ENCODE peak calls at places on chromosomes 6 and 20, in seven cellular contexts. D is kidney; Y is activated T-helper 2 cell treated with anti-CD3 and anti-CD28 coated beads, Interferon-gamma antibody, Interleukin-2, Interleukin-4, amounts not matched to agents 10 μg/mL and 5 μg/mL and 100 μg/mL, durations not matched to agents 14 hours and 24 hours and 36 hours; A is T-cell; L is effector memory CD4-positive, alpha-beta T cell; S is NCI-H1105; K is NCI-H345. H is an unnamed sample.

GRCh38 chr6:5141046-5141445 is 55.9 kb downstream of the PPP1R3G start:
- DNase-seq in Y (no peak), K (no peak), A (no peak), L (no peak), S (no peak), D (no peak), H (no peak)

GRCh38 chr20:13423472-13424173 is 202.5 kb downstream of the ISM1 start:
- DNase-seq in Y (no peak), S (no peak), D (no peak), L (no peak), K (no peak), A (no peak), H (no peak)

GRCh38 chr20:44491635-44492395 is 16.1 kb downstream of the TTPAL start:
- DNase-seq in L (no peak), D (no peak), S (no peak), K (no peak), Y (no peak), A (no peak), H (no peak)

GRCh38 chr20:953742-954141 is 37.6 kb upstream of the ANGPT4 start:
- DNase-seq in L (no peak), A (no peak), K (no peak), D (no peak), S (no peak), Y (no peak), H (peak; percentile 21)

GRCh38 chr20:43536817-43537440 is 21.9 kb upstream of the SGK2 start:
- DNase-seq in D (no peak), A (no peak), S (no peak), K (no peak), L (no peak), Y (no peak), H (no peak)

GRCh38 chr6:96898241-96898851 is 655 bp upstream of the NDUFAF4 start:
- DNase-seq in K (no peak), Y (no peak), L (no peak), S (no peak), A (no peak), D (no peak), H (peak; percentile 6)

GRCh38 chr6:99490608-99491007 is 24.6 kb downstream of the USP45 start:
- DNase-seq in Y (no peak), K (no peak), L (no peak), S (no peak), D (no peak), A (no peak), H (no peak)

GRCh38 chr6:80527552-80528052 is 421.1 kb downstream of the BCKDHB start:
- DNase-seq in Y (no peak), D (no peak), S (peak; percentile 94), L (no peak), K (peak; percentile 94), A (no peak), H (peak; percentile 18)

GRCh38 chr6:152323376-152323775 is 313.8 kb downstream of the SYNE1 start:
- DNase-seq in D (no peak), A (no peak), S (no peak), Y (no peak), L (no peak), K (no peak), H (no peak)

GRCh38 chr6:81304486-81304885 is 448.0 kb downstream of the TENT5A start:
- DNase-seq in A (no peak), S (no peak), Y (no peak), D (no peak), L (no peak), K (no peak), H (no peak)

GRCh38 chr6:15550724-15551123 is 112.1 kb downstream of the DTNBP1 start:
- DNase-seq in D (no peak), S (no peak), Y (no peak), K (no peak), A (no peak), L (no peak), H (no peak)

GRCh38 chr6:66496659-66497058 is 789.6 kb upstream of the EYS start:
- DNase-seq in D (no peak), S (no peak), Y (no peak), K (peak; percentile 7), A (no peak), L (no peak), H (peak; percentile 63)

GRCh38 chr6:26537160-26537845 is 863 bp upstream of the HMGN4 start:
- DNase-seq in L (peak; percentile 85), S (peak; percentile 97), Y (peak; percentile 86), D (peak; percentile 95), A (peak; percentile 90), K (peak; percentile 96), H (peak; percentile 96)

GRCh38 chr6:41085182-41085581 is 12.4 kb downstream of the NFYA start:
- DNase-seq in K (no peak), D (no peak), L (no peak), A (no peak), Y (no peak), S (no peak), H (no peak)

GRCh38 chr6:88361754-88362153 is 195.6 kb upstream of the CNR1 start:
- DNase-seq in D (no peak), K (no peak), A (no peak), S (no peak), L (no peak), Y (no peak), H (no peak)

GRCh38 chr6:139250296-139251274 is 41.2 kb downstream of the TXLNB start:
- DNase-seq in A (peak; percentile 48), D (no peak), K (peak; percentile 31), S (peak; percentile 26), Y (peak; percentile 56), L (peak; percentile 34), H (peak; percentile 34)

GRCh38 chr6:87094576-87094975 is 330 bp downstream of the CGA start:
- DNase-seq in S (no peak), D (no peak), Y (no peak), A (no peak), K (no peak), L (no peak), H (no peak)

GRCh38 chr6:125533710-125534397 is 215.6 kb upstream of the HEY2 start:
- DNase-seq in A (no peak), Y (no peak), L (no peak), D (peak; percentile 41), K (no peak), S (no peak), H (no peak)

GRCh38 chr6:69973763-69974162 is 107.4 kb downstream of the COL19A1 start:
- DNase-seq in D (no peak), K (no peak), Y (no peak), S (no peak), L (no peak), A (no peak), H (no peak)

GRCh38 chr6:153959281-153959680 is 79.8 kb upstream of the OPRM1 start:
- DNase-seq in D (no peak), S (no peak), L (no peak), Y (no peak), A (no peak), K (no peak), H (no peak)

GRCh38 chr6:2038096-2038495 is 207.3 kb downstream of the GMDS start:
- DNase-seq in D (no peak), L (peak; percentile 11), K (no peak), S (no peak), Y (peak; percentile 47), A (peak; percentile 26), H (peak; percentile 42)

GRCh38 chr6:16729744-16730143 is 31.5 kb downstream of the ATXN1 start:
- DNase-seq in D (no peak), Y (no peak), K (no peak), A (no peak), L (no peak), S (no peak), H (no peak)

H was measured in H4.